ENCODE peak calls at places on chromosomes 4 and X, in ten cellular contexts. I is NCI-H510A treated with DMSO at 0.1 percent for 48 hours; F is germinal center; G is H54; J is SIG-M5; X is activated T-cell treated with anti-CD3 and anti-CD28 coated beads, Interleukin-2, amount 50 U/mL, for 72 hours; H is T-helper 22 cell; N is psoas muscle; K is occipital lobe; C is lung microvascular endothelial cell. O is an unnamed sample.

GRCh38 chr4:110704748-110705439 is 82.0 kb upstream of the PITX2 start:
- DNase-seq in K (no peak), J (peak; percentile 5), X (no peak), G (no peak), F (peak; percentile 15), I (no peak), C (no peak), N (no peak), H (no peak), O (no peak)

GRCh38 chrX:141439651-141440050 is 144.9 kb downstream of the SPANXA1 start:
- DNase-seq in G (no peak), J (no peak), X (no peak), K (no peak), N (no peak), C (no peak), H (no peak), F (no peak), I (no peak), O (no peak)

GRCh38 chr4:55086561-55086960 is 38.8 kb downstream of the KDR start:
- DNase-seq in K (no peak), C (no peak), I (no peak), H (no peak), G (no peak), X (no peak), N (no peak), J (no peak), F (no peak), O (no peak)

GRCh38 chr4:86523333-86523732 is 70.8 kb upstream of the PTPN13 start:
- DNase-seq in H (no peak), K (no peak), J (peak; percentile 11), N (no peak), C (no peak), X (no peak), F (no peak), G (no peak), I (no peak), O (no peak)

GRCh38 chr4:78584863-78585576 is 33.5 kb downstream of the ANXA3 start:
- DNase-seq in N (no peak), K (no peak), H (no peak), J (no peak), F (no peak), I (no peak), X (no peak), C (no peak), G (no peak), O (no peak)

GRCh38 chr4:52643846-52644245 is 15.3 kb downstream of the USP46 start:
- DNase-seq in G (no peak), H (no peak), F (no peak), C (peak; percentile 83), N (peak; percentile 78), X (no peak), J (no peak), K (peak; percentile 36), I (peak; percentile 42), O (peak; percentile 85)

GRCh38 chr4:125951275-125951887 is 636.6 kb downstream of the FAT4 start:
- DNase-seq in X (no peak), J (no peak), F (no peak), N (no peak), C (no peak), K (no peak), G (no peak), I (no peak), H (no peak), O (no peak)

GRCh38 chrX:18410038-18410437 is 15.4 kb upstream of the CDKL5 start:
- DNase-seq in G (no peak), X (no peak), C (peak; percentile 72), N (no peak), I (peak; percentile 8), H (no peak), K (no peak), J (no peak), F (no peak), O (no peak)

GRCh38 chr4:86264269-86264668 is 95.6 kb downstream of the MAPK10 start:
- DNase-seq in K (no peak), I (no peak), H (no peak), C (no peak), G (no peak), X (no peak), J (no peak), F (no peak), N (no peak), O (no peak)

GRCh38 chr4:121765941-121766538 is 1.1 kb upstream of the SMIM43 start:
- DNase-seq in K (no peak), X (no peak), G (no peak), C (no peak), H (no peak), J (no peak), F (no peak), N (no peak), I (no peak), O (no peak)

GRCh38 chr4:110449947-110450346 is 26.0 kb upstream of the ENPEP start:
- DNase-seq in G (no peak), N (no peak), H (no peak), K (no peak), J (no peak), X (no peak), F (no peak), I (no peak), C (no peak), O (no peak)

GRCh38 chrX:47245156-47245555 is 12.3 kb downstream of the USP11 start:
- DNase-seq in X (no peak), I (no peak), H (no peak), F (no peak), K (no peak), C (no peak), N (no peak), J (no peak), G (no peak), O (no peak)

GRCh38 chrX:153844509-153845082 is 14.3 kb upstream of the PDZD4 start:
- DNase-seq in X (no peak), C (no peak), F (no peak), N (no peak), K (no peak), G (no peak), H (no peak), J (no peak), I (no peak), O (no peak)

GRCh38 chrX:15816886-15817285 is 26.6 kb downstream of the ZRSR2 start:
- DNase-seq in K (no peak), C (no peak), I (no peak), N (no peak), X (peak; percentile 53), H (peak; percentile 29), J (no peak), F (no peak), G (no peak), O (no peak)

GRCh38 chr4:181162266-181163063 is 1080.7 kb upstream of the TENM3 start:
- DNase-seq in C (no peak), H (no peak), J (no peak), X (no peak), G (no peak), N (no peak), F (no peak), K (no peak), I (no peak), O (no peak)

GRCh38 chrX:39508300-39508692 is 589.5 kb downstream of the BCOR start:
- DNase-seq in H (no peak), K (no peak), G (no peak), J (no peak), X (peak; percentile 9), C (no peak), F (no peak), I (no peak), N (no peak), O (no peak)

GRCh38 chr4:111689731-111690130 is 455.5 kb upstream of the FAM241A start:
- DNase-seq in J (no peak), K (no peak), F (no peak), N (no peak), X (no peak), I (no peak), C (no peak), H (no peak), G (no peak), O (no peak)

GRCh38 chr4:87211249-87211952 is 9.0 kb downstream of the KLHL8 start:
- DNase-seq in H (no peak), G (no peak), I (no peak), C (peak; percentile 20), K (no peak), F (no peak), X (no peak), J (no peak), N (no peak), O (no peak)

GRCh38 chrX:48515842-48516241 is 5.8 kb upstream of the EBP start:
- DNase-seq in X (no peak), C (no peak), K (no peak), F (no peak), H (no peak), N (no peak), G (no peak), I (no peak), J (no peak), O (no peak)

GRCh38 chrX:135625995-135626394 is 87.4 kb upstream of the CT45A1 start:
- DNase-seq in K (no peak), I (no peak), C (peak; percentile 58), X (no peak), N (no peak), J (no peak), G (no peak), F (no peak), H (no peak), O (no peak)

GRCh38 chr4:155319506-155319905 is 57.3 kb downstream of the MAP9 start:
- DNase-seq in X (no peak), I (no peak), N (no peak), C (no peak), J (no peak), K (no peak), F (no peak), H (no peak), G (no peak), O (no peak)